ENCODE peak calls at places on chromosome 13, in five cellular contexts. J is epithelial cell of esophagus; X is hypothalamus; Z is transverse colon; W is activated naive CD4-positive, alpha-beta T cell treated with anti-CD3 and anti-CD28 coated beads, Interleukin-2, amount 50 U/mL, for 72 hours. C is an unnamed sample.

GRCh38 chr13:29453657-29454056 is 141.8 kb downstream of the SLC7A1 start:
- DNase-seq in W (no peak), Z (no peak), X (no peak), J (no peak), C (no peak)

GRCh38 chr13:28542804-28543203 is 47.9 kb upstream of the FLT1 start:
- DNase-seq in J (no peak), Z (no peak), W (no peak), X (no peak), C (no peak)

GRCh38 chr13:97003071-97003470 is 8.8 kb upstream of the OXGR1 start:
- DNase-seq in W (no peak), J (no peak), Z (no peak), X (no peak), C (no peak)

GRCh38 chr13:45362939-45363338 is 22.0 kb upstream of the TPT1 start:
- DNase-seq in X (no peak), J (no peak), Z (no peak), W (no peak), C (no peak)

GRCh38 chr13:90868321-90868920 is 479.1 kb upstream of the MIR17HG start:
- DNase-seq in X (no peak), Z (no peak), J (peak), W (no peak), C (peak)

GRCh38 chr13:59677966-59678814 is 485.5 kb downstream of the DIAPH3 start:
- DNase-seq in Z (no peak), X (no peak), J (peak), W (no peak), C (peak)

GRCh38 chr13:110965038-110965754 is 50.3 kb upstream of the ANKRD10 start:
- DNase-seq in W (no peak), J (peak), Z (no peak), X (no peak), C (peak)

GRCh38 chr13:35984776-35985453 is 146.3 kb downstream of the DCLK1 start:
- DNase-seq in W (no peak), Z (no peak), X (no peak), J (no peak), C (no peak)

GRCh38 chr13:22120646-22121045 is 449.8 kb downstream of the FGF9 start:
- DNase-seq in W (no peak), J (no peak), X (no peak), Z (no peak), C (no peak)

GRCh38 chr13:33328691-33329090 is 43.1 kb upstream of the STARD13 start:
- DNase-seq in W (no peak), J (peak), X (no peak), Z (no peak), C (no peak)

GRCh38 chr13:113192902-113193301 is 15.6 kb downstream of the PCID2 start:
- DNase-seq in W (no peak), X (no peak), J (peak), Z (no peak), C (no peak)

GRCh38 chr13:35961002-35961401 is 170.2 kb downstream of the DCLK1 start:
- DNase-seq in Z (no peak), X (no peak), W (no peak), J (peak), C (no peak)

GRCh38 chr13:72651196-72651595 is 76.2 kb downstream of the MZT1 start:
- DNase-seq in Z (no peak), W (no peak), X (no peak), J (peak), C (no peak)

C was measured in lung microvascular endothelial cell.